ENCODE peak calls at places on chromosomes 7 and 10, in ten cellular contexts. One of them, this sample, is unnamed.

GRCh38 chr10:18699849-18700554 is 40.8 kb downstream of the ARL5B start:
- DNase-seq in GM04504: no peak
- DNase-seq in NCI-H1092: no peak
- DNase-seq in H54: no peak
- DNase-seq in cerebellum: no peak
- DNase-seq in activated CD8-positive, alpha-beta memory T cell treated with anti-CD3 and anti-CD28 coated beads, Interleukin-2, amount 50 U/mL, for 4 hours: no peak
- DNase-seq in CD8-positive, alpha-beta T cell: no peak
- DNase-seq in endothelial cell: no peak
- DNase-seq in body of pancreas: no peak
- DNase-seq in stimulated activated CD8-positive, alpha-beta memory T cell treated with anti-CD3 and anti-CD28 coated beads, Interleukin-2, amount 100 ng/mL, for 1 hour: no peak
- DNase-seq in this sample: no peak

GRCh38 chr7:42017356-42017986 is 219.5 kb downstream of the GLI3 start:
- DNase-seq in body of pancreas: no peak
- DNase-seq in NCI-H1092: no peak
- DNase-seq in stimulated activated CD8-positive, alpha-beta memory T cell treated with anti-CD3 and anti-CD28 coated beads, Interleukin-2, amount 100 ng/mL, for 1 hour: no peak
- DNase-seq in endothelial cell: no peak
- DNase-seq in activated CD8-positive, alpha-beta memory T cell treated with anti-CD3 and anti-CD28 coated beads, Interleukin-2, amount 50 U/mL, for 4 hours: no peak
- DNase-seq in GM04504: no peak
- DNase-seq in CD8-positive, alpha-beta T cell: no peak
- DNase-seq in H54: no peak
- DNase-seq in cerebellum: no peak
- DNase-seq in this sample: no peak

GRCh38 chr10:123772645-123773508 is 106.7 kb downstream of the GPR26 start:
- DNase-seq in NCI-H1092: no peak
- DNase-seq in GM04504: no peak
- DNase-seq in stimulated activated CD8-positive, alpha-beta memory T cell treated with anti-CD3 and anti-CD28 coated beads, Interleukin-2, amount 100 ng/mL, for 1 hour: no peak
- DNase-seq in endothelial cell: no peak
- DNase-seq in H54: no peak
- DNase-seq in CD8-positive, alpha-beta T cell: no peak
- DNase-seq in body of pancreas: no peak
- DNase-seq in activated CD8-positive, alpha-beta memory T cell treated with anti-CD3 and anti-CD28 coated beads, Interleukin-2, amount 50 U/mL, for 4 hours: no peak
- DNase-seq in cerebellum: no peak
- DNase-seq in this sample: no peak

GRCh38 chr10:36759111-36759805 is 366.1 kb upstream of the ANKRD30A start:
- DNase-seq in endothelial cell: no peak
- DNase-seq in CD8-positive, alpha-beta T cell: no peak
- DNase-seq in cerebellum: no peak
- DNase-seq in H54: peak
- DNase-seq in stimulated activated CD8-positive, alpha-beta memory T cell treated with anti-CD3 and anti-CD28 coated beads, Interleukin-2, amount 100 ng/mL, for 1 hour: no peak
- DNase-seq in NCI-H1092: no peak
- DNase-seq in activated CD8-positive, alpha-beta memory T cell treated with anti-CD3 and anti-CD28 coated beads, Interleukin-2, amount 50 U/mL, for 4 hours: no peak
- DNase-seq in body of pancreas: no peak
- DNase-seq in GM04504: peak
- DNase-seq in this sample: no peak

GRCh38 chr7:137846588-137847417 is at the start of gene DGKI:
- DNase-seq in endothelial cell: peak
- DNase-seq in H54: no peak
- DNase-seq in NCI-H1092: peak
- DNase-seq in body of pancreas: no peak
- DNase-seq in CD8-positive, alpha-beta T cell: no peak
- DNase-seq in GM04504: no peak
- DNase-seq in cerebellum: peak
- DNase-seq in stimulated activated CD8-positive, alpha-beta memory T cell treated with anti-CD3 and anti-CD28 coated beads, Interleukin-2, amount 100 ng/mL, for 1 hour: no peak
- DNase-seq in activated CD8-positive, alpha-beta memory T cell treated with anti-CD3 and anti-CD28 coated beads, Interleukin-2, amount 50 U/mL, for 4 hours: no peak
- DNase-seq in this sample: peak

GRCh38 chr10:31953080-31953479 is 24.4 kb upstream of the ARHGAP12 start:
- DNase-seq in GM04504: no peak
- DNase-seq in CD8-positive, alpha-beta T cell: no peak
- DNase-seq in cerebellum: no peak
- DNase-seq in H54: no peak
- DNase-seq in body of pancreas: no peak
- DNase-seq in endothelial cell: no peak
- DNase-seq in activated CD8-positive, alpha-beta memory T cell treated with anti-CD3 and anti-CD28 coated beads, Interleukin-2, amount 50 U/mL, for 4 hours: no peak
- DNase-seq in stimulated activated CD8-positive, alpha-beta memory T cell treated with anti-CD3 and anti-CD28 coated beads, Interleukin-2, amount 100 ng/mL, for 1 hour: no peak
- DNase-seq in NCI-H1092: no peak
- DNase-seq in this sample: no peak

GRCh38 chr7:70738080-70738479 is 393.9 kb upstream of the GALNT17 start:
- DNase-seq in body of pancreas: no peak
- DNase-seq in GM04504: peak
- DNase-seq in cerebellum: no peak
- DNase-seq in stimulated activated CD8-positive, alpha-beta memory T cell treated with anti-CD3 and anti-CD28 coated beads, Interleukin-2, amount 100 ng/mL, for 1 hour: no peak
- DNase-seq in CD8-positive, alpha-beta T cell: no peak
- DNase-seq in activated CD8-positive, alpha-beta memory T cell treated with anti-CD3 and anti-CD28 coated beads, Interleukin-2, amount 50 U/mL, for 4 hours: no peak
- DNase-seq in NCI-H1092: no peak
- DNase-seq in H54: peak
- DNase-seq in endothelial cell: no peak
- DNase-seq in this sample: peak

GRCh38 chr7:132249591-132249971 is 326.7 kb downstream of the PLXNA4 start:
- DNase-seq in body of pancreas: no peak
- DNase-seq in activated CD8-positive, alpha-beta memory T cell treated with anti-CD3 and anti-CD28 coated beads, Interleukin-2, amount 50 U/mL, for 4 hours: no peak
- DNase-seq in CD8-positive, alpha-beta T cell: no peak
- DNase-seq in NCI-H1092: no peak
- DNase-seq in endothelial cell: peak
- DNase-seq in cerebellum: no peak
- DNase-seq in H54: peak
- DNase-seq in stimulated activated CD8-positive, alpha-beta memory T cell treated with anti-CD3 and anti-CD28 coated beads, Interleukin-2, amount 100 ng/mL, for 1 hour: no peak
- DNase-seq in GM04504: no peak
- DNase-seq in this sample: peak

GRCh38 chr10:11425288-11425595 is 186.2 kb downstream of the USP6NL start:
- DNase-seq in NCI-H1092: peak
- DNase-seq in stimulated activated CD8-positive, alpha-beta memory T cell treated with anti-CD3 and anti-CD28 coated beads, Interleukin-2, amount 100 ng/mL, for 1 hour: no peak
- DNase-seq in H54: no peak
- DNase-seq in body of pancreas: no peak
- DNase-seq in endothelial cell: no peak
- DNase-seq in activated CD8-positive, alpha-beta memory T cell treated with anti-CD3 and anti-CD28 coated beads, Interleukin-2, amount 50 U/mL, for 4 hours: no peak
- DNase-seq in GM04504: no peak
- DNase-seq in cerebellum: no peak
- DNase-seq in CD8-positive, alpha-beta T cell: no peak
- DNase-seq in this sample: no peak

GRCh38 chr7:39051707-39052106 is 74.0 kb downstream of the POU6F2 start:
- DNase-seq in CD8-positive, alpha-beta T cell: no peak
- DNase-seq in H54: no peak
- DNase-seq in stimulated activated CD8-positive, alpha-beta memory T cell treated with anti-CD3 and anti-CD28 coated beads, Interleukin-2, amount 100 ng/mL, for 1 hour: no peak
- DNase-seq in body of pancreas: no peak
- DNase-seq in endothelial cell: no peak
- DNase-seq in cerebellum: no peak
- DNase-seq in activated CD8-positive, alpha-beta memory T cell treated with anti-CD3 and anti-CD28 coated beads, Interleukin-2, amount 50 U/mL, for 4 hours: no peak
- DNase-seq in NCI-H1092: no peak
- DNase-seq in GM04504: no peak
- DNase-seq in this sample: no peak

GRCh38 chr7:21175714-21176113 is 252.2 kb upstream of the SP4 start:
- DNase-seq in H54: no peak
- DNase-seq in endothelial cell: no peak
- DNase-seq in stimulated activated CD8-positive, alpha-beta memory T cell treated with anti-CD3 and anti-CD28 coated beads, Interleukin-2, amount 100 ng/mL, for 1 hour: no peak
- DNase-seq in activated CD8-positive, alpha-beta memory T cell treated with anti-CD3 and anti-CD28 coated beads, Interleukin-2, amount 50 U/mL, for 4 hours: no peak
- DNase-seq in body of pancreas: no peak
- DNase-seq in GM04504: no peak
- DNase-seq in NCI-H1092: no peak
- DNase-seq in cerebellum: no peak
- DNase-seq in CD8-positive, alpha-beta T cell: no peak
- DNase-seq in this sample: no peak

GRCh38 chr7:158991824-158992621 is 135.7 kb downstream of the DYNC2I1 start:
- DNase-seq in GM04504: no peak
- DNase-seq in CD8-positive, alpha-beta T cell: no peak
- DNase-seq in activated CD8-positive, alpha-beta memory T cell treated with anti-CD3 and anti-CD28 coated beads, Interleukin-2, amount 50 U/mL, for 4 hours: no peak
- DNase-seq in body of pancreas: no peak
- DNase-seq in NCI-H1092: no peak
- DNase-seq in H54: no peak
- DNase-seq in stimulated activated CD8-positive, alpha-beta memory T cell treated with anti-CD3 and anti-CD28 coated beads, Interleukin-2, amount 100 ng/mL, for 1 hour: no peak
- DNase-seq in endothelial cell: no peak
- DNase-seq in cerebellum: no peak
- DNase-seq in this sample: no peak

GRCh38 chr10:98415710-98416077 is 712 bp upstream of the PYROXD2 start:
- DNase-seq in activated CD8-positive, alpha-beta memory T cell treated with anti-CD3 and anti-CD28 coated beads, Interleukin-2, amount 50 U/mL, for 4 hours: no peak
- DNase-seq in NCI-H1092: no peak
- DNase-seq in GM04504: no peak
- DNase-seq in H54: no peak
- DNase-seq in cerebellum: no peak
- DNase-seq in stimulated activated CD8-positive, alpha-beta memory T cell treated with anti-CD3 and anti-CD28 coated beads, Interleukin-2, amount 100 ng/mL, for 1 hour: no peak
- DNase-seq in body of pancreas: no peak
- DNase-seq in endothelial cell: no peak
- DNase-seq in CD8-positive, alpha-beta T cell: no peak
- DNase-seq in this sample: peak

GRCh38 chr7:30845426-30846135 is 66.1 kb upstream of the AQP1 start:
- DNase-seq in CD8-positive, alpha-beta T cell: no peak
- DNase-seq in stimulated activated CD8-positive, alpha-beta memory T cell treated with anti-CD3 and anti-CD28 coated beads, Interleukin-2, amount 100 ng/mL, for 1 hour: no peak
- DNase-seq in GM04504: no peak
- DNase-seq in cerebellum: peak
- DNase-seq in NCI-H1092: no peak
- DNase-seq in body of pancreas: no peak
- DNase-seq in endothelial cell: peak
- DNase-seq in H54: peak
- DNase-seq in activated CD8-positive, alpha-beta memory T cell treated with anti-CD3 and anti-CD28 coated beads, Interleukin-2, amount 50 U/mL, for 4 hours: no peak
- DNase-seq in this sample: peak

GRCh38 chr7:131254211-131254610 is 73.5 kb upstream of the MKLN1 start:
- DNase-seq in endothelial cell: no peak
- DNase-seq in H54: no peak
- DNase-seq in CD8-positive, alpha-beta T cell: no peak
- DNase-seq in stimulated activated CD8-positive, alpha-beta memory T cell treated with anti-CD3 and anti-CD28 coated beads, Interleukin-2, amount 100 ng/mL, for 1 hour: no peak
- DNase-seq in cerebellum: no peak
- DNase-seq in NCI-H1092: no peak
- DNase-seq in body of pancreas: no peak
- DNase-seq in activated CD8-positive, alpha-beta memory T cell treated with anti-CD3 and anti-CD28 coated beads, Interleukin-2, amount 50 U/mL, for 4 hours: no peak
- DNase-seq in GM04504: no peak
- DNase-seq in this sample: no peak

GRCh38 chr10:78410046-78410965 is 376.6 kb downstream of the RPS24 start:
- DNase-seq in CD8-positive, alpha-beta T cell: no peak
- DNase-seq in stimulated activated CD8-positive, alpha-beta memory T cell treated with anti-CD3 and anti-CD28 coated beads, Interleukin-2, amount 100 ng/mL, for 1 hour: no peak
- DNase-seq in body of pancreas: no peak
- DNase-seq in activated CD8-positive, alpha-beta memory T cell treated with anti-CD3 and anti-CD28 coated beads, Interleukin-2, amount 50 U/mL, for 4 hours: no peak
- DNase-seq in GM04504: no peak
- DNase-seq in cerebellum: no peak
- DNase-seq in endothelial cell: no peak
- DNase-seq in NCI-H1092: no peak
- DNase-seq in H54: no peak
- DNase-seq in this sample: no peak

GRCh38 chr10:107553470-107553869 is 389.0 kb upstream of the SORCS1 start:
- DNase-seq in H54: no peak
- DNase-seq in cerebellum: no peak
- DNase-seq in CD8-positive, alpha-beta T cell: no peak
- DNase-seq in GM04504: no peak
- DNase-seq in endothelial cell: no peak
- DNase-seq in stimulated activated CD8-positive, alpha-beta memory T cell treated with anti-CD3 and anti-CD28 coated beads, Interleukin-2, amount 100 ng/mL, for 1 hour: no peak
- DNase-seq in body of pancreas: no peak
- DNase-seq in activated CD8-positive, alpha-beta memory T cell treated with anti-CD3 and anti-CD28 coated beads, Interleukin-2, amount 50 U/mL, for 4 hours: no peak
- DNase-seq in NCI-H1092: no peak
- DNase-seq in this sample: no peak

GRCh38 chr7:13057462-13058200 is 370.2 kb downstream of the ARL4A start:
- DNase-seq in cerebellum: no peak
- DNase-seq in activated CD8-positive, alpha-beta memory T cell treated with anti-CD3 and anti-CD28 coated beads, Interleukin-2, amount 50 U/mL, for 4 hours: no peak
- DNase-seq in endothelial cell: no peak
- DNase-seq in CD8-positive, alpha-beta T cell: no peak
- DNase-seq in NCI-H1092: no peak
- DNase-seq in GM04504: no peak
- DNase-seq in body of pancreas: no peak
- DNase-seq in H54: no peak
- DNase-seq in stimulated activated CD8-positive, alpha-beta memory T cell treated with anti-CD3 and anti-CD28 coated beads, Interleukin-2, amount 100 ng/mL, for 1 hour: no peak
- DNase-seq in this sample: no peak

GRCh38 chr10:44804661-44805060 is 106.5 kb upstream of the TMEM72 start:
- DNase-seq in endothelial cell: no peak
- DNase-seq in body of pancreas: no peak
- DNase-seq in H54: no peak
- DNase-seq in NCI-H1092: no peak
- DNase-seq in CD8-positive, alpha-beta T cell: no peak
- DNase-seq in stimulated activated CD8-positive, alpha-beta memory T cell treated with anti-CD3 and anti-CD28 coated beads, Interleukin-2, amount 100 ng/mL, for 1 hour: no peak
- DNase-seq in activated CD8-positive, alpha-beta memory T cell treated with anti-CD3 and anti-CD28 coated beads, Interleukin-2, amount 50 U/mL, for 4 hours: no peak
- DNase-seq in cerebellum: no peak
- DNase-seq in GM04504: no peak
- DNase-seq in this sample: no peak

GRCh38 chr10:3825244-3825643 is 40.2 kb upstream of the KLF6 start:
- DNase-seq in endothelial cell: no peak
- DNase-seq in cerebellum: no peak
- DNase-seq in NCI-H1092: no peak
- DNase-seq in activated CD8-positive, alpha-beta memory T cell treated with anti-CD3 and anti-CD28 coated beads, Interleukin-2, amount 50 U/mL, for 4 hours: no peak
- DNase-seq in GM04504: peak
- DNase-seq in H54: peak
- DNase-seq in stimulated activated CD8-positive, alpha-beta memory T cell treated with anti-CD3 and anti-CD28 coated beads, Interleukin-2, amount 100 ng/mL, for 1 hour: no peak
- DNase-seq in CD8-positive, alpha-beta T cell: no peak
- DNase-seq in body of pancreas: no peak
- DNase-seq in this sample: no peak

GRCh38 chr10:46233101-46233500 is 53.7 kb upstream of the ANTXRL start:
- DNase-seq in GM04504: no peak
- DNase-seq in CD8-positive, alpha-beta T cell: no peak
- DNase-seq in activated CD8-positive, alpha-beta memory T cell treated with anti-CD3 and anti-CD28 coated beads, Interleukin-2, amount 50 U/mL, for 4 hours: no peak
- DNase-seq in NCI-H1092: no peak
- DNase-seq in stimulated activated CD8-positive, alpha-beta memory T cell treated with anti-CD3 and anti-CD28 coated beads, Interleukin-2, amount 100 ng/mL, for 1 hour: no peak
- DNase-seq in endothelial cell: no peak
- DNase-seq in cerebellum: no peak
- DNase-seq in H54: no peak
- DNase-seq in body of pancreas: no peak
- DNase-seq in this sample: no peak

GRCh38 chr7:2282185-2282751 is 32.0 kb downstream of the SNX8 start:
- DNase-seq in H54: no peak
- DNase-seq in activated CD8-positive, alpha-beta memory T cell treated with anti-CD3 and anti-CD28 coated beads, Interleukin-2, amount 50 U/mL, for 4 hours: no peak
- DNase-seq in endothelial cell: no peak
- DNase-seq in cerebellum: peak
- DNase-seq in CD8-positive, alpha-beta T cell: no peak
- DNase-seq in body of pancreas: no peak
- DNase-seq in NCI-H1092: no peak
- DNase-seq in GM04504: no peak
- DNase-seq in stimulated activated CD8-positive, alpha-beta memory T cell treated with anti-CD3 and anti-CD28 coated beads, Interleukin-2, amount 100 ng/mL, for 1 hour: no peak
- DNase-seq in this sample: no peak

GRCh38 chr7:33854951-33855350 is 50.4 kb upstream of the BMPER start:
- DNase-seq in H54: peak
- DNase-seq in activated CD8-positive, alpha-beta memory T cell treated with anti-CD3 and anti-CD28 coated beads, Interleukin-2, amount 50 U/mL, for 4 hours: no peak
- DNase-seq in GM04504: no peak
- DNase-seq in NCI-H1092: no peak
- DNase-seq in endothelial cell: no peak
- DNase-seq in body of pancreas: no peak
- DNase-seq in stimulated activated CD8-positive, alpha-beta memory T cell treated with anti-CD3 and anti-CD28 coated beads, Interleukin-2, amount 100 ng/mL, for 1 hour: no peak
- DNase-seq in CD8-positive, alpha-beta T cell: no peak
- DNase-seq in cerebellum: no peak
- DNase-seq in this sample: no peak

GRCh38 chr7:118648002-118648401 is 423.5 kb downstream of the ANKRD7 start:
- DNase-seq in H54: no peak
- DNase-seq in body of pancreas: no peak
- DNase-seq in activated CD8-positive, alpha-beta memory T cell treated with anti-CD3 and anti-CD28 coated beads, Interleukin-2, amount 50 U/mL, for 4 hours: no peak
- DNase-seq in NCI-H1092: no peak
- DNase-seq in cerebellum: no peak
- DNase-seq in stimulated activated CD8-positive, alpha-beta memory T cell treated with anti-CD3 and anti-CD28 coated beads, Interleukin-2, amount 100 ng/mL, for 1 hour: no peak
- DNase-seq in CD8-positive, alpha-beta T cell: no peak
- DNase-seq in GM04504: no peak
- DNase-seq in endothelial cell: no peak
- DNase-seq in this sample: no peak